ENCODE peak calls at places on chromosomes 2 and 18, in four cellular contexts. E, K, C and J are unnamed samples.

GRCh38 chr2:132909427-132909826 is 239.4 kb upstream of the LYPD1 start:
- DNase-seq in E (peak; percentile 14), K (no peak), C (no peak), J (no peak)

GRCh38 chr2:1515073-1515430 is 101.8 kb downstream of the TPO start:
- DNase-seq in E (no peak), K (no peak), C (no peak), J (no peak)

GRCh38 chr2:201806442-201806841 is at the start of gene CDK15:
- DNase-seq in E (no peak), K (no peak), C (no peak), J (no peak)

GRCh38 chr2:263774-264492 is at the start of gene SH3YL1:
- DNase-seq in E (peak; percentile 68), K (peak; percentile 57), C (peak; percentile 48), J (peak; percentile 36)

GRCh38 chr18:21110667-21111350 is 804 bp downstream of the ROCK1 start:
- DNase-seq in E (peak; percentile 45), K (peak; percentile 69), C (peak; percentile 64), J (peak; percentile 71)

GRCh38 chr2:18623782-18624181 is 34.4 kb upstream of the NT5C1B start:
- DNase-seq in E (peak; percentile 84), K (no peak), C (no peak), J (no peak)

GRCh38 chr2:203122317-203122998 is 107.8 kb downstream of the NBEAL1 start:
- DNase-seq in E (no peak), K (no peak), C (no peak), J (no peak)

GRCh38 chr2:127154985-127155650 is 48.2 kb upstream of the BIN1 start:
- DNase-seq in E (no peak), K (no peak), C (no peak), J (no peak)

GRCh38 chr2:29314816-29315571 is 199.8 kb downstream of the CLIP4 start:
- DNase-seq in E (no peak), K (peak; percentile 70), C (no peak), J (peak; percentile 28)

GRCh38 chr2:144445196-144445595 is 74.7 kb downstream of the ZEB2 start:
- DNase-seq in E (no peak), K (no peak), C (no peak), J (no peak)

GRCh38 chr2:120243875-120244553 is 8.6 kb upstream of the RALB start:
- DNase-seq in E (no peak), K (no peak), C (no peak), J (no peak)

GRCh38 chr2:234996467-234997270 is 44.9 kb downstream of the SH3BP4 start:
- DNase-seq in E (no peak), K (no peak), C (no peak), J (no peak)

GRCh38 chr2:186307871-186308270 is 178.2 kb upstream of the ZC3H15 start:
- DNase-seq in E (peak; percentile 9), K (no peak), C (no peak), J (no peak)

GRCh38 chr2:121237980-121238665 is 46.9 kb downstream of the TFCP2L1 start:
- DNase-seq in E (no peak), K (no peak), C (no peak), J (no peak)

GRCh38 chr2:30406853-30407252 is 40.2 kb upstream of the LCLAT1 start:
- DNase-seq in E (no peak), K (no peak), C (no peak), J (no peak)

GRCh38 chr2:231373184-231373583 is 22.3 kb upstream of the B3GNT7 start:
- DNase-seq in E (no peak), K (no peak), C (no peak), J (no peak)

GRCh38 chr2:233857511-233858118 is 3.3 kb upstream of the HJURP start:
- DNase-seq in E (peak; percentile 21), K (peak; percentile 75), C (peak; percentile 27), J (peak; percentile 38)

GRCh38 chr2:207283356-207283755 is 117.6 kb upstream of the KLF7 start:
- DNase-seq in E (peak; percentile 10), K (peak; percentile 22), C (no peak), J (peak; percentile 15)

GRCh38 chr18:79384151-79384807 is 11.5 kb upstream of the NFATC1 start:
- DNase-seq in E (no peak), K (no peak), C (no peak), J (no peak)

GRCh38 chr18:26091047-26091630 is 726 bp upstream of the SS18 start:
- DNase-seq in E (no peak), K (no peak), C (no peak), J (peak; percentile 81)